ENCODE peak calls at places on chromosomes 4 and X, in six cellular contexts. One of them, this sample, is unnamed.

GRCh38 chrX:53116101-53116500 is 22.2 kb downstream of the KANTR start:
- DNase-seq in left ventricle myocardium inferior: no peak
- DNase-seq in DND-41: no peak
- DNase-seq in cardiac muscle cell: peak; percentile 86
- DNase-seq in K562: no peak
- DNase-seq in ovary: no peak
- DNase-seq in this sample: no peak

GRCh38 chr4:30402276-30402675 is 317.9 kb upstream of the PCDH7 start:
- DNase-seq in left ventricle myocardium inferior: no peak
- DNase-seq in ovary: no peak
- DNase-seq in DND-41: no peak
- DNase-seq in cardiac muscle cell: peak; percentile 43
- DNase-seq in K562: no peak
- DNase-seq in this sample: no peak

GRCh38 chrX:118884552-118885138 is 61.0 kb downstream of the ZCCHC12 start:
- DNase-seq in left ventricle myocardium inferior: no peak
- DNase-seq in K562: no peak
- DNase-seq in ovary: no peak
- DNase-seq in DND-41: no peak
- DNase-seq in cardiac muscle cell: no peak
- DNase-seq in this sample: no peak

GRCh38 chr4:88391703-88392102 is 13.1 kb downstream of the HERC6 start:
- DNase-seq in ovary: no peak
- DNase-seq in DND-41: no peak
- DNase-seq in K562: no peak
- DNase-seq in left ventricle myocardium inferior: no peak
- DNase-seq in cardiac muscle cell: no peak
- DNase-seq in this sample: no peak

GRCh38 chr4:83961575-83961974 is 425.7 kb downstream of the GPAT3 start:
- DNase-seq in K562: no peak
- DNase-seq in ovary: no peak
- DNase-seq in left ventricle myocardium inferior: no peak
- DNase-seq in DND-41: no peak
- DNase-seq in cardiac muscle cell: peak; percentile 5
- DNase-seq in this sample: no peak

GRCh38 chrX:38205037-38205436 is 15.6 kb downstream of the SRPX start:
- DNase-seq in ovary: no peak
- DNase-seq in left ventricle myocardium inferior: no peak
- DNase-seq in DND-41: no peak
- DNase-seq in K562: no peak
- DNase-seq in cardiac muscle cell: no peak
- DNase-seq in this sample: no peak

GRCh38 chr4:164779811-164780216 is 25.9 kb downstream of the SMIM31 start:
- DNase-seq in DND-41: peak; percentile 22
- DNase-seq in K562: peak; percentile 7
- DNase-seq in cardiac muscle cell: peak; percentile 60
- DNase-seq in ovary: no peak
- DNase-seq in left ventricle myocardium inferior: no peak
- DNase-seq in this sample: peak; percentile 37

GRCh38 chrX:24902808-24903207 is 113.0 kb downstream of the ARX start:
- DNase-seq in ovary: no peak
- DNase-seq in K562: no peak
- DNase-seq in left ventricle myocardium inferior: no peak
- DNase-seq in DND-41: no peak
- DNase-seq in cardiac muscle cell: peak; percentile 89
- DNase-seq in this sample: peak; percentile 16

GRCh38 chr4:76809594-76810305 is 88.2 kb downstream of the SOWAHB start:
- DNase-seq in K562: peak; percentile 1
- DNase-seq in cardiac muscle cell: peak; percentile 14
- DNase-seq in ovary: no peak
- DNase-seq in DND-41: no peak
- DNase-seq in left ventricle myocardium inferior: no peak
- DNase-seq in this sample: no peak

GRCh38 chr4:8315343-8316250 is 46.0 kb downstream of the HTRA3 start:
- DNase-seq in left ventricle myocardium inferior: peak; percentile 32
- DNase-seq in cardiac muscle cell: peak; percentile 87
- DNase-seq in ovary: peak; percentile 81
- DNase-seq in K562: no peak
- DNase-seq in DND-41: peak; percentile 30
- DNase-seq in this sample: peak; percentile 39

GRCh38 chr4:5368426-5368825 is 317.1 kb downstream of the STK32B start:
- DNase-seq in left ventricle myocardium inferior: no peak
- DNase-seq in cardiac muscle cell: no peak
- DNase-seq in ovary: no peak
- DNase-seq in K562: no peak
- DNase-seq in DND-41: no peak
- DNase-seq in this sample: no peak

GRCh38 chrX:48972214-48973164 is 845 bp upstream of the KCND1 start:
- DNase-seq in ovary: no peak
- DNase-seq in DND-41: peak; percentile 23
- DNase-seq in cardiac muscle cell: peak; percentile 70
- DNase-seq in K562: peak; percentile 72
- DNase-seq in left ventricle myocardium inferior: no peak
- DNase-seq in this sample: no peak

GRCh38 chrX:830532-830931 is 199.9 kb downstream of the SHOX start:
- DNase-seq in cardiac muscle cell: no peak
- DNase-seq in DND-41: no peak
- DNase-seq in K562: no peak
- DNase-seq in left ventricle myocardium inferior: no peak
- DNase-seq in ovary: no peak
- DNase-seq in this sample: no peak

GRCh38 chr4:6938237-6938636 is 28.6 kb downstream of the TBC1D14 start:
- DNase-seq in DND-41: no peak
- DNase-seq in K562: no peak
- DNase-seq in left ventricle myocardium inferior: peak; percentile 54
- DNase-seq in cardiac muscle cell: no peak
- DNase-seq in ovary: no peak
- DNase-seq in this sample: no peak

GRCh38 chr4:168864831-168865541 is 145.1 kb downstream of the CBR4 start:
- DNase-seq in ovary: no peak
- DNase-seq in left ventricle myocardium inferior: no peak
- DNase-seq in K562: no peak
- DNase-seq in cardiac muscle cell: peak; percentile 51
- DNase-seq in DND-41: no peak
- DNase-seq in this sample: no peak

GRCh38 chr4:102625232-102625930 is 124.2 kb downstream of the NFKB1 start:
- DNase-seq in DND-41: peak; percentile 75
- DNase-seq in left ventricle myocardium inferior: peak; percentile 31
- DNase-seq in K562: no peak
- DNase-seq in cardiac muscle cell: peak; percentile 77
- DNase-seq in ovary: peak; percentile 44
- DNase-seq in this sample: no peak

GRCh38 chr4:102620697-102621497 is 119.7 kb downstream of the NFKB1 start:
- DNase-seq in left ventricle myocardium inferior: no peak
- DNase-seq in ovary: no peak
- DNase-seq in cardiac muscle cell: peak; percentile 79
- DNase-seq in DND-41: peak; percentile 24
- DNase-seq in K562: peak; percentile 52
- DNase-seq in this sample: peak; percentile 71

GRCh38 chr4:102627831-102628523 is 126.8 kb downstream of the NFKB1 start:
- DNase-seq in DND-41: no peak
- DNase-seq in K562: no peak
- DNase-seq in left ventricle myocardium inferior: no peak
- DNase-seq in ovary: no peak
- DNase-seq in cardiac muscle cell: peak; percentile 58
- DNase-seq in this sample: peak; percentile 42

GRCh38 chr4:102623622-102624021 is 122.5 kb downstream of the NFKB1 start:
- DNase-seq in ovary: no peak
- DNase-seq in K562: no peak
- DNase-seq in left ventricle myocardium inferior: no peak
- DNase-seq in cardiac muscle cell: peak; percentile 77
- DNase-seq in DND-41: no peak
- DNase-seq in this sample: no peak
- TF ChIP-seq CTCF in ovary: no peak
- TF ChIP-seq CTCF in K562: peak; percentile 25
- TF ChIP-seq CTCF in left ventricle myocardium inferior: no peak
- TF ChIP-seq CTCF in cardiac muscle cell: peak; percentile 33
- TF ChIP-seq CTCF in DND-41: peak; percentile 48
- TF ChIP-seq CTCF in this sample: peak; percentile 31

DNA sequence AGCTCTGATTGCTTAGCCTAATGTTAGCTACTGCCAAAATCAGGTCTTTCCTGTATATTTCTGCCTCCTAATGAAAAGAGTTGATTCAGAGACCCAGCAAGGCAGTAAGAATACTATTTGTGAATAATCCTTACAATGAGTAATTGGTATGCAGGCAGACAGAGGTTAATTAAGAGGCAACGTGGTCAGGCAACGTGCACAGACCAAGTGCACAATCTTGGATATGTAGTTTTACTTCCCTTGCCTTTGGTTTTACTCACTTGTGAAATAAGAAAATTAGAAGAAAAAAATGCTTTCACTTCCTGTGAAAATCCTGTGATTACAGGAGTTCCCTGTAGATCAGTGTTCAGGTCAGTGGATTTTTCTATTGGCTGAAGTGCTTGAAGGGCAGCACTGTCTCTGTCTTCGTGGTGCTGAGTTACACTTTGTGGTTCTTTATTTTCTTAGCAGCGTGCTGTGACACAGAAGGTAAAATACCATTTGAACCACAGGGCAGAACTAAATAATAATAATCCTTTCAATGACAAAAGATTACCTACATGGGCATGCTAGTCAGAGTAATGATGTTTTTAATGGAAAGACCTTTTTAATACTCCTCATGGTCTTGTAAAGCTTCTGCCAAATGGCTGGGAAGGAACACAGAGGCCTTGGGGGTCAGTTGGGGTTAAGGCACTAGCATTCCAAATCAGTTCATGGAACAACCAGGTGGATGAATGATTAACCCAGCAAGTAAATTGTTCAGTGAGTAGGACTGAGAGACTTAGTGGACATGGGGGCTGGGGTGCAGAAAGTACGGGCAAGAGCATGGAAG is 430.9 kb downstream of the MAPK10 start:
- DNase-seq in K562: no peak
- DNase-seq in DND-41: no peak
- DNase-seq in ovary: no peak
- DNase-seq in cardiac muscle cell: peak; percentile 29
- DNase-seq in left ventricle myocardium inferior: no peak
- DNase-seq in this sample: peak; percentile 52
- H3K4me3 ChIP-seq in K562: no peak overlapping the region
- H3K4me3 ChIP-seq in DND-41: peak overlapping the region; percentile 7
- H3K4me3 ChIP-seq in ovary: no peak overlapping the region
- H3K4me3 ChIP-seq in cardiac muscle cell: no peak overlapping the region
- H3K4me3 ChIP-seq in left ventricle myocardium inferior: no peak overlapping the region
- H3K4me3 ChIP-seq in this sample: no peak overlapping the region

GRCh38 chr4:55170462-55170861 is 45.1 kb upstream of the KDR start:
- DNase-seq in DND-41: no peak
- DNase-seq in left ventricle myocardium inferior: no peak
- DNase-seq in ovary: no peak
- DNase-seq in cardiac muscle cell: no peak
- DNase-seq in K562: no peak
- DNase-seq in this sample: no peak

GRCh38 chr4:55172694-55173287 is 47.4 kb upstream of the KDR start:
- DNase-seq in left ventricle myocardium inferior: peak; percentile 23
- DNase-seq in ovary: no peak
- DNase-seq in DND-41: no peak
- DNase-seq in cardiac muscle cell: peak; percentile 82
- DNase-seq in K562: no peak
- DNase-seq in this sample: no peak

GRCh38 chr4:55173580-55173979 is 48.2 kb upstream of the KDR start:
- DNase-seq in cardiac muscle cell: peak; percentile 71
- DNase-seq in DND-41: no peak
- DNase-seq in left ventricle myocardium inferior: no peak
- DNase-seq in K562: no peak
- DNase-seq in ovary: no peak
- DNase-seq in this sample: no peak

GRCh38 chr4:55169352-55169959 is 44.1 kb upstream of the KDR start:
- DNase-seq in left ventricle myocardium inferior: peak; percentile 26
- DNase-seq in K562: no peak
- DNase-seq in DND-41: no peak
- DNase-seq in cardiac muscle cell: no peak
- DNase-seq in ovary: no peak
- DNase-seq in this sample: no peak
- TF ChIP-seq CTCF in left ventricle myocardium inferior: no peak
- TF ChIP-seq CTCF in K562: no peak
- TF ChIP-seq CTCF in DND-41: no peak
- TF ChIP-seq CTCF in cardiac muscle cell: no peak
- TF ChIP-seq CTCF in ovary: no peak
- TF ChIP-seq CTCF in this sample: no peak

DNA sequence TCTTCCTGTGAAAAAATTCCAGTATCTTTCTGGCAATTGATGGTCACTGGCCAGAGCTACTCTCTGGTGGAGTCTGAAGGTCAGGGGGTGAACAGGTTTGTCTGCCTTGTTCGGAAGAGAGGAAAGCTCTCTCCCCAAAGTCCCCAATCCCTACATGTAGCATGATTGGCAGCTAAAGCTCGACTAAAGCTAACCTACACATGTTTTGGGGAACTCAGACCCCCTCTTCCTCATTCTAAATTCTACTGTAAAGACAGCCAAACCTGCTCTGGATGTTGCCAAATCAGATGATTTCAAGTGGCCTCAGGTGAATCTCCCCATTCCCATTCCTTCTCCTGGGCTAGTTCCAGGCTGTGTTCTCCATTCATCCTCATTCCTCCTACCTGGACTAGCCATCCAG is 84.1 kb downstream of the MSN start:
- DNase-seq in cardiac muscle cell: no peak
- DNase-seq in DND-41: no peak
- DNase-seq in ovary: no peak
- DNase-seq in K562: no peak
- DNase-seq in left ventricle myocardium inferior: no peak
- DNase-seq in this sample: no peak
- H3K4me3 ChIP-seq in cardiac muscle cell: no peak overlapping the region
- H3K4me3 ChIP-seq in DND-41: no peak overlapping the region
- H3K4me3 ChIP-seq in ovary: no peak overlapping the region
- H3K4me3 ChIP-seq in K562: no peak overlapping the region
- H3K4me3 ChIP-seq in left ventricle myocardium inferior: no peak overlapping the region
- H3K4me3 ChIP-seq in this sample: no peak overlapping the region

DNA sequence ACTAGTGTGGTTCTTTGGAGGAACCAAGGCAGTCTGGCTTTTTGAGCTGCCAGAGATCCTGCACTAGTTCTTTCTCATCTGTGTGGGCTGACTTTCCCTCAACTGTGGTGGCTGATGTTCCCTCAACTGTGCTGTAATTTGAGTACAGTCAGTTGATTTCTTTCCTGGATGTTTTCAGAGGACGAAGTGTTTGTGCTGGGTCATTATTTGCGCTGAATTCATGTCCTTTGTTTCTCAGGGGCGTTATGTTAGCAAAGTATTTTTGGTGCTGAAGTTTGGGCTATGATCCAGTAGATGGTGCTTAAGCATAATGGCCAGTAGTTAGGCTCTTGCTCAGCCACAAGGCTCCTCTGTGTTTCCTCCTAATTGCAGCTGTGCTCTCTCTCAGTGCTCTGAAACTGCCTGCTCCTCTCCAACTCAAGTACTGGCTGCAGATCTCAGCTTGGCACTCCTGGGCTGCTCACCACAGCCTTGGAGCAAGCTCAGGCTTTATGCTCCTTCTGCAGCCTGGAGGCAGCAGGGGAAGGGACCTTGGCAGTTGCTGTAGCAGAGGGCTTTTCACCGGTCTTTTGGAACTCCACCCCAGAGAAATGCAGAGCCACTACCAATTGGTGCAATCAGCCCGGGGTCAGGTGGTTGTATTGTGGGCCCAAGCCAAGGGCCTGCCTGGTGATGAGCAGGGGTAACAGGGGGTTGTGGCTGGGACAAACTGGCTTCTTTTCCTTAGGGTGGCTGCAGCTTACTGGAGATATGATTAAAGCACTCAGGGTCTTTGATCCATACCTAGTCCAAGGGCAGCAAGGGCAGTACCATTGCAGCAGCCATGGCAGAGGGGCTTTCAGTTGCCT is 27.9 kb downstream of the ENPEP start:
- DNase-seq in DND-41: peak; percentile 57
- DNase-seq in ovary: no peak
- DNase-seq in left ventricle myocardium inferior: peak; percentile 18
- DNase-seq in cardiac muscle cell: peak; percentile 55
- DNase-seq in K562: no peak
- DNase-seq in this sample: no peak
- TF ChIP-seq CTCF in DND-41: peak; percentile 46
- TF ChIP-seq CTCF in ovary: no peak
- TF ChIP-seq CTCF in left ventricle myocardium inferior: no peak
- TF ChIP-seq CTCF in cardiac muscle cell: no peak
- TF ChIP-seq CTCF in K562: no peak
- TF ChIP-seq CTCF in this sample: no peak